ENCODE peak calls at places on chromosomes 16 and 17, in ten cellular contexts. I is stimulated activated CD4-positive, alpha-beta T cell treated with anti-CD3 and anti-CD28 coated beads, Interleukin-2, amount 100 ng/mL, for 48 hours; Y is fibroblast of villous mesenchyme; P is MCF 10A; S is activated CD4-positive, CD25-positive, alpha-beta regulatory T cell; K is EH; B is GM03348; M is A549; Q is neural progenitor cell; W is Kasumi-1. E is an unnamed sample.

GRCh38 chr16:88306860-88307545 is 75.8 kb upstream of the ZNF469 start:
- DNase-seq in M (no peak), K (peak; percentile 99), W (no peak), Q (no peak), I (no peak), Y (peak; percentile 98), P (peak; percentile 61), S (no peak), B (peak; percentile 87), E (no peak)

GRCh38 chr17:6059406-6059805 is 10.8 kb upstream of the WSCD1 start:
- DNase-seq in Q (no peak), B (no peak), Y (no peak), S (no peak), I (no peak), W (no peak), P (no peak), M (no peak), K (no peak), E (no peak)

GRCh38 chr17:59487161-59487873 is 78.1 kb upstream of the DHX40 start:
- DNase-seq in P (no peak), K (peak; percentile 7), I (no peak), Q (no peak), B (peak; percentile 24), S (no peak), M (no peak), W (no peak), Y (no peak), E (no peak)

GRCh38 chr17:17119533-17119932 is 77.3 kb downstream of the MPRIP start:
- DNase-seq in W (peak; percentile 17), P (no peak), B (no peak), K (peak; percentile 80), S (peak; percentile 28), I (peak; percentile 43), Q (no peak), Y (peak; percentile 39), M (no peak), E (no peak)

GRCh38 chr17:67647482-67647881 is 70.3 kb upstream of the NOL11 start:
- DNase-seq in I (no peak), Y (no peak), M (no peak), B (no peak), W (no peak), K (no peak), S (no peak), Q (no peak), P (no peak), E (no peak)

GRCh38 chr17:33234930-33235685 is 58.0 kb downstream of the ASIC2 start:
- DNase-seq in K (peak; percentile 91), I (no peak), Q (no peak), Y (peak; percentile 76), P (peak; percentile 95), M (peak; percentile 79), S (no peak), B (peak; percentile 91), W (no peak), E (peak; percentile 62)

GRCh38 chr16:81627024-81627423 is 152.1 kb upstream of the PLCG2 start:
- DNase-seq in M (no peak), K (peak; percentile 61), W (no peak), P (no peak), I (no peak), Y (no peak), S (no peak), Q (no peak), B (no peak), E (no peak)

GRCh38 chr17:78343433-78344201 is 16.3 kb downstream of the SOCS3 start:
- DNase-seq in Y (peak; percentile 20), Q (no peak), P (peak; percentile 47), M (no peak), I (no peak), K (no peak), S (peak; percentile 29), B (no peak), W (peak; percentile 66), E (no peak)

GRCh38 chr16:57801856-57802634 is at the start of gene KIFC3:
- DNase-seq in B (peak; percentile 94), I (peak; percentile 57), W (peak; percentile 12), P (peak; percentile 67), Q (peak; percentile 79), Y (peak; percentile 74), M (peak; percentile 74), K (peak; percentile 85), S (peak; percentile 7), E (peak; percentile 81)

GRCh38 chr17:6712058-6712853 is 913 bp downstream of the SLC13A5 start:
- DNase-seq in P (peak; percentile 28), B (no peak), M (no peak), S (no peak), K (peak; percentile 3), W (peak; percentile 4), I (no peak), Q (peak; percentile 73), Y (no peak), E (no peak)

GRCh38 chr16:82178352-82178751 is 8.3 kb upstream of the MPHOSPH6 start:
- DNase-seq in I (no peak), K (no peak), W (no peak), S (no peak), B (no peak), P (no peak), Y (no peak), Q (no peak), M (no peak), E (no peak)

GRCh38 chr16:66660422-66661209 is 35.9 kb downstream of the CMTM4 start:
- DNase-seq in Q (peak; percentile 75), S (no peak), P (peak; percentile 74), W (peak; percentile 87), I (no peak), B (peak; percentile 87), K (peak; percentile 95), Y (peak; percentile 89), M (peak; percentile 72), E (peak; percentile 98)

GRCh38 chr17:9239821-9240658 is 218.7 kb downstream of the NTN1 start:
- DNase-seq in I (peak; percentile 64), P (peak; percentile 29), W (no peak), M (peak; percentile 66), Y (peak; percentile 63), S (peak; percentile 32), B (peak; percentile 96), Q (peak; percentile 74), K (peak; percentile 69), E (peak; percentile 48)

GRCh38 chr17:38912221-38912813 is 13.1 kb upstream of the LASP1NB start:
- DNase-seq in P (no peak), Y (peak; percentile 94), S (no peak), K (peak; percentile 41), B (no peak), I (no peak), Q (no peak), M (no peak), W (no peak), E (no peak)

GRCh38 chr17:49031965-49032928 is 35.1 kb downstream of the IGF2BP1 start:
- DNase-seq in I (peak; percentile 22), B (peak; percentile 89), W (peak; percentile 92), Y (peak; percentile 86), S (peak; percentile 4), M (peak; percentile 96), P (peak; percentile 82), Q (peak; percentile 93), K (peak; percentile 85), E (peak; percentile 86)

GRCh38 chr17:80421381-80422090 is 6.6 kb downstream of the ENDOV start:
- DNase-seq in K (no peak), M (no peak), B (no peak), I (no peak), W (no peak), Q (no peak), P (no peak), S (no peak), Y (no peak), E (no peak)

GRCh38 chr17:7042507-7043194 is 1.2 kb downstream of the SLC16A11 start:
- DNase-seq in Y (no peak), I (peak; percentile 52), W (no peak), B (peak; percentile 38), S (no peak), P (no peak), M (no peak), K (no peak), Q (peak; percentile 41), E (no peak)

GRCh38 chr16:81786321-81786720 is 7.2 kb downstream of the PLCG2 start:
- DNase-seq in I (no peak), K (peak; percentile 8), Q (no peak), Y (no peak), P (no peak), B (no peak), S (no peak), M (no peak), W (no peak), E (no peak)

GRCh38 chr16:14061732-14062259 is 9.3 kb upstream of the MRTFB start:
- DNase-seq in M (no peak), K (no peak), I (no peak), W (no peak), Y (no peak), P (no peak), Q (no peak), S (no peak), B (no peak), E (no peak)

GRCh38 chr17:13204607-13205237 is 186.9 kb upstream of the ELAC2 start:
- DNase-seq in W (no peak), Y (no peak), B (no peak), P (peak; percentile 26), M (no peak), K (peak; percentile 1), S (no peak), I (no peak), Q (no peak), E (no peak)

GRCh38 chr16:88993006-88993787 is 16.2 kb upstream of the CBFA2T3 start:
- DNase-seq in Y (no peak), S (no peak), B (no peak), W (no peak), M (no peak), I (no peak), P (no peak), K (no peak), Q (peak; percentile 55), E (no peak)